ENCODE peak calls at places on chromosomes 5 and 9, in four cellular contexts. G is left lung, Z is WERI-Rb-1, A is heart right ventricle. V is an unnamed sample.

GRCh38 chr9:138116521-138116920 is 238.9 kb downstream of the CACNA1B start:
- DNase-seq in G (no peak), Z (no peak), A (no peak), V (no peak)

GRCh38 chr9:106726070-106726815 is 136.7 kb upstream of the ZNF462 start:
- DNase-seq in G (no peak), Z (no peak), A (no peak), V (no peak)

GRCh38 chr5:172903790-172904189 is 55.4 kb upstream of the RPL26L1 start:
- DNase-seq in G (no peak), Z (no peak), A (no peak), V (peak)

GRCh38 chr9:128497824-128498610 is 6.5 kb upstream of the GLE1 start:
- DNase-seq in G (no peak), Z (no peak), A (no peak), V (no peak)

GRCh38 chr9:136133191-136133958 is 14.7 kb upstream of the TMEM250 start:
- DNase-seq in G (no peak), Z (peak), A (no peak), V (no peak)

GRCh38 chr5:57495285-57495684 is 12.7 kb upstream of the ACTBL2 start:
- DNase-seq in G (peak), Z (no peak), A (no peak), V (no peak)

GRCh38 chr5:171750316-171750788 is 35.3 kb upstream of the SMIM23 start:
- DNase-seq in G (no peak), Z (peak), A (peak), V (peak)

GRCh38 chr5:82521431-82522051 is 243.4 kb upstream of the RPS23 start:
- DNase-seq in G (no peak), Z (no peak), A (no peak), V (no peak)

GRCh38 chr5:91049112-91049511 is 334.0 kb downstream of the ARRDC3 start:
- DNase-seq in G (no peak), Z (no peak), A (no peak), V (no peak)

GRCh38 chr9:113992276-113992951 is 85.7 kb downstream of the AMBP start:
- DNase-seq in G (peak), Z (no peak), A (peak), V (no peak)

GRCh38 chr9:88724241-88724805 is 189.3 kb downstream of the NXNL2 start:
- DNase-seq in G (no peak), Z (no peak), A (no peak), V (no peak)

GRCh38 chr9:104094534-104095020 is 468 bp downstream of the SMC2 start:
- DNase-seq in G (no peak), Z (peak), A (no peak), V (no peak)

GRCh38 chr5:134099288-134099872 is 15.1 kb upstream of the TCF7 start:
- DNase-seq in G (no peak), Z (no peak), A (no peak), V (no peak)

GRCh38 chr5:33816791-33817190 is 75.0 kb downstream of the ADAMTS12 start:
- DNase-seq in G (no peak), Z (no peak), A (no peak), V (no peak)

GRCh38 chr5:122392224-122392623 is 80.2 kb downstream of the SNCAIP start:
- DNase-seq in G (no peak), Z (no peak), A (no peak), V (no peak)

GRCh38 chr5:168020522-168021294 is 270.7 kb upstream of the WWC1 start:
- DNase-seq in G (no peak), Z (no peak), A (no peak), V (no peak)

GRCh38 chr5:53469946-53470687 is 10.3 kb upstream of the FST start:
- DNase-seq in G (no peak), Z (no peak), A (no peak), V (no peak)

GRCh38 chr5:172144291-172144815 is 43.7 kb downstream of the STK10 start:
- DNase-seq in G (peak), Z (no peak), A (peak), V (peak)

GRCh38 chr5:157308826-157309465 is 43.0 kb downstream of the CYFIP2 start:
- DNase-seq in G (no peak), Z (no peak), A (no peak), V (peak)

GRCh38 chr5:61659221-61659696 is 327.2 kb downstream of the ZSWIM6 start:
- DNase-seq in G (no peak), Z (no peak), A (no peak), V (no peak)

GRCh38 chr5:43772601-43773031 is 169.6 kb downstream of the NNT start:
- DNase-seq in G (no peak), Z (no peak), A (no peak), V (peak)

GRCh38 chr5:90866915-90867715 is 308.5 kb downstream of the ADGRV1 start:
- DNase-seq in G (no peak), Z (no peak), A (no peak), V (no peak)

GRCh38 chr5:61304611-61305369 is 27.3 kb upstream of the ZSWIM6 start:
- DNase-seq in G (peak), Z (no peak), A (no peak), V (peak)

GRCh38 chr5:133746834-133747233 is 134.5 kb upstream of the FSTL4 start:
- DNase-seq in G (no peak), Z (peak), A (no peak), V (no peak)

GRCh38 chr9:128713941-128714573 is 9.9 kb downstream of the ZDHHC12 start:
- DNase-seq in G (no peak), Z (no peak), A (no peak), V (no peak)

DNA sequence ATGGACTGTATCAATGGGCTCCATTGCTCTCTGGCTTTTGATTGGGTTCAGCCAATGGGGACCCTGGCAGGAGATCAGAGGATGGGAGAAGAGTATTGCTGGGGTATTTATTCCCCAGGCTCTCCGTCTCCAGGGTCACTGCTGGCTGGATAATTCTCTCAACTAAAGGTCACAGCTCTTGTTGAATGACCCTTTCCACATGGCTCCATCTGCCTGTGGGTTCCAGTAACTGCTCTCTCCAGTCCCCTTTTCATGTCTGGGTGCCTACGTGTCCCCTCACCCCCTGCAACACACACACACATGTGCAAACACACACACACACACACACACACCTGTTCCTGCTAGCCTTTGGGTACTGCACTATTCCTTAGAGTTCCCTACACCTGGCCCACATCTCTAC is 53.9 kb upstream of the RIC1 start:
- DNase-seq in G (no peak), Z (no peak), A (no peak), V (no peak)
- TF ChIP-seq CTCF in G (no peak), Z (no peak), A (no peak), V (peak)

DNA sequence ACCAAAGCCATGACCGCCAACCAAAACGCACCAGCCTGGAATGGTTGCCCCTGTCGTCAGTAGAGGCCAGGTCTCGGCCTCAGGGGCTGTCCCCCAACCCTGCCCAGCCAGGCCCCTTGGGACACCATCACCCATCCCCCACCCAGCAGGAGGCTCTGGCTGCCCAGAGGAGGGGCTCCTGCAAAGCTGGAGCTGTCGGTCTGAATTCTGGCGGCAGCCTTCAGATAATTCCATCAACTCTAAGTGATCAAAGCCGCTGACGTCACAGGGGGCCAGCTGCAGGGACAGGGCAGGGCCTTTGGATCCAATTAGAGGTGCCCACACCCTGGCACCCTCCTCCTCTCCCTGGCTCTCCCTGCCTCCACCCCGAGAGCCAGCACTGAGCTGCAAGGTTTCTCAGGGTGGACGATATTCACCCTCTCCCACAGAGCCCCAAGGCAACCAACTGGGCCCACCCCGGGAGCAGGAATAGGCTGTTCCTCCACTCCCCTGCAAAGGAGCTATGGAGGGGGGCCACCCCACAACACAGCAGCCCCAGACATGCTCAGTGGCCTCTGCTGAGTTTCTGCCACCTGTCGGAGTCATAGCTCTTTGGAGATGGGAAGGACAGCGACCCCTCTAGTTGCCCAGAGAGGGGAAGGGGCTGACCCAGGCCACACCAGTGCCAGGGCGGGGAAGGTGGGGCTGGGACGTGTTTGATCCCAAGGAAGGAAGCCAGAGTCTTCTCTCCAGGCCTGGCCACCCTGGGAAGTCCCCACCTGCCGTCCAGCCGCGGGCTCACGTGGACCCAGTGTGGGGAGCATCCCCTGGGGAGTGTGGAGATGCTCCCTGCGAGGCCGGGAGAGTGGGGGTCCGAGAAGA is 78.4 kb downstream of the NTNG2 start:
- DNase-seq in G (no peak), Z (peak), A (no peak), V (no peak)
- H3K4me3 ChIP-seq in G (no peak), Z (peak), A (peak), V (no peak)

GRCh38 chr5:127040779-127041520 is 10.6 kb upstream of the MARCHF3 start:
- DNase-seq in G (no peak), Z (no peak), A (no peak), V (peak)
- H3K27ac ChIP-seq in G (peak), Z (no peak), A (peak), V (no peak)

DNA sequence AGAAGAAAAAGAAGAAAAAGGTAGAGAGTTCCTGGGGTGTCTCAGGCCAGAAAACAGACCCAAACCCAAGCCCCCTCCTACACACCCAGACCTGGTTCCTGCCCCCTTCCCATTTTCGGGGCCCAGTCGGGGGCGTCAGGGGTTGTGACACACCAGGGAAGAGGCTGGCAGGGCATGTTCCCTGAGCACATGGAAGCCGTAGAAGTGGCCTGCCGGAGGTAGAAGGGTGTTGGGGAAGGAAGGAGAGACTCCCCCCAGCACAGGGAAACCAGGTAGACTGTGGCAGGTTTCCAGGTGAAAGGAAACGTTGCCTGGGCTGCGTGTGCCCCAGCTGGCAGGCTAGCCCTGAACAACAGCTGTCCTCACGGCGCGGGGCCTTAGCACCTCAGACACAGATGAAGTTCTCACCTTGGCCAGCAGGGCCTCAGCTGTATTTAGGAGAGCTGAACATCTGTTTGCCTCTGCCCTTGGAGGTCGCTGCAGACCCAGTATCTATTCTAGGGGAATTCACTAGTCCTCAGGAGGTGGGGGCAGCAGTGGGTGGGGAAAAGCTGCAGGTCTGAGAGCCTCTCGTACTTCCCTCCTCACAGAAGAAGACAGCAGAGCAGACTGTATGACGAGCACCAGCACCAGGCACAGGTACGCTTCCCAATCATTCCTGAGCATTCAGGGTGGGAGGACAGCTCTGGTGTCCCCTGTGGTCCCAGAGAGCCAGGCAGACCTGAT is 14.1 kb downstream of the CD74 start:
- DNase-seq in G (no peak), Z (no peak), A (no peak), V (no peak)
- TF ChIP-seq CTCF in G (no peak), Z (no peak), A (no peak), V (peak)

GRCh38 chr5:132209131-132209530 is 18.5 kb downstream of the P4HA2 start:
- DNase-seq in G (no peak), Z (no peak), A (no peak), V (peak)

GRCh38 chr5:132207783-132208182 is 19.9 kb downstream of the P4HA2 start:
- DNase-seq in G (no peak), Z (peak), A (no peak), V (no peak)

GRCh38 chr5:132210944-132211343 is 16.7 kb downstream of the P4HA2 start:
- DNase-seq in G (no peak), Z (no peak), A (peak), V (no peak)

GRCh38 chr5:132211787-132212186 is 15.9 kb downstream of the P4HA2 start:
- DNase-seq in G (no peak), Z (no peak), A (peak), V (no peak)

DNA sequence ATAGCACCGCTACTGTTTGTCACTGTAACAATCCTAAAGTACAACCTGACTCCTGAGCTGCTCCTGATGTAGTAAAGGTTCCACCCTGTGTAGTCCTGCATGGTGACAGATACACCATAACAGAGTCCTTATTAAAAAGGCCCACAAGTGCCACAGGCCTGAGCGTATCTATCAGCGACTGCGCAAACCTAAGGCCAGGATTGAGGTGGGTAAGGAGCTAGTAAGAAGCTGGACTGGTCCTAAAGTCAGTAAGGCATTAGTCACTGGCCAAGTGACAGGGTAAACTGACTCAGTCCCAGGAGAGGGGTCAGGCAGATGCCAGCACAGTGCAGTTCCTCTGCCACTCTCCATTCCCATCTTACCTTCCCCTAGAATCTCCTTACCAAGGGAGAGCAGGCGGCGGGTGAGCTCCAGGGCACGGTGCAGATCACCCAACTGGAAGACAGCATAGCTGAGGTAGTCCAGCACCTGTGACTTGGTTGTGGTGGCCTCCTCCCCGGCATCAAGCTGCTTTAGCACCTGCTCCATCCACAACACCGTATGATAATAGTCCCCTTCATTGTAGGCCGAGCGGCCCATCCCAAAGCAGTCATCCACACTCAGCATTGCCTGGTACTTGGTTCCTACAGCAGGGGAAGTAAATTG is 17.6 kb downstream of the P4HA2 start:
- DNase-seq in G (no peak), Z (no peak), A (no peak), V (no peak)
- H3K4me3 ChIP-seq in G (no peak), Z (no peak), A (no peak), V (no peak)

GRCh38 chr5:68225188-68225910 is 9.8 kb downstream of the PIK3R1 start:
- DNase-seq in G (peak), Z (no peak), A (no peak), V (peak)

GRCh38 chr5:68226564-68227073 is 11.1 kb downstream of the PIK3R1 start:
- DNase-seq in G (no peak), Z (no peak), A (no peak), V (no peak)

GRCh38 chr5:68227532-68228160 is 12.1 kb downstream of the PIK3R1 start:
- DNase-seq in G (no peak), Z (no peak), A (no peak), V (no peak)

GRCh38 chr5:68224561-68225187 is 9.1 kb downstream of the PIK3R1 start:
- DNase-seq in G (no peak), Z (no peak), A (no peak), V (no peak)

DNA sequence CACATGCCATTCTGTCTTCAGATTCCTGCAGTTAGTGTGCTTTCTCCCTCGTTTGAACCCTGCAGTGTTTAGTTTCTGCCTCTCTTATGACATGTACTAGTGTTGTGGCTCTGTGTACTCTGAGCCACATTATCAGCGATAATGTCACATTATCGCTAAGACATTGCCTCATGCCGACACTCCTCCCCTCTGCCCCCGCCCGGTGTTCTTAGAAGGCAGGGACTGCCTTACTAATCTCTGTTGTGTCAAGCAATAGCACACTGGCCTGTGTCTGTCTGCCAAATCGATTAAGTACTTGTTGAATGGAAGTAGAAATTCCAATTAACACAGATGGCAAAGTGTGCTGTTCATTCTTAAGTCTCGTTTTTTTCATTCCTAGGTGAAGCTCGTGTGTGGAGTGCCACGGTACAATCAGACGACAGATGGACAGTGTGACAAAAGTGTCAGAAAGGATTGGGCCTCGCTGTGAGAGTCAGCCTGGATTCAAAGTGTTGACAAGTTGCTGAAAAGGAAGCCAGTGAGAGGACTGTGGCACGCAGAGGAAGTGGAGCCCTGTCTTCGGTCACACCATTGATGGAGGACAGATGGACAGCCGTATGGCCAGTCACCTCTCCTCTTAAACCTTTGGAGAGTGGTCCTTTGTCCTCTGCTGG is 10.5 kb downstream of the PIK3R1 start:
- DNase-seq in G (no peak), Z (peak), A (peak), V (no peak)
- H3K27ac ChIP-seq in G (peak), Z (peak), A (peak), V (no peak)

V was measured in brain microvascular endothelial cell.